ENCODE peak calls at places on chromosomes 7 and 10, in four cellular contexts. B is breast epithelium; D is GM23338; I is CD8-positive, alpha-beta T cell. T is an unnamed sample.

GRCh38 chr7:50212666-50213621 is 91.6 kb upstream of the IKZF1 start:
- DNase-seq in D (no peak), B (no peak), I (no peak), T (no peak)

GRCh38 chr10:84348431-84348830 is 20.0 kb downstream of the CCSER2 start:
- DNase-seq in B (no peak), D (no peak), I (no peak), T (no peak)

GRCh38 chr10:75430000-75430763 is 1.2 kb upstream of the LRMDA start:
- DNase-seq in B (no peak), I (no peak), D (peak; percentile 73), T (no peak)

GRCh38 chr7:5549096-5549896 is 125.7 kb upstream of the TNRC18 start:
- DNase-seq in B (no peak), I (no peak), D (no peak), T (no peak)

GRCh38 chr10:24278519-24278889 is 69.6 kb downstream of the KIAA1217 start:
- DNase-seq in D (no peak), I (no peak), B (no peak), T (no peak)

GRCh38 chr7:11328309-11328708 is 354.6 kb downstream of the PHF14 start:
- DNase-seq in I (no peak), D (peak; percentile 20), B (no peak), T (no peak)

GRCh38 chr10:45418859-45419672 is 45.0 kb downstream of the ALOX5 start:
- DNase-seq in D (peak; percentile 79), I (peak; percentile 42), B (peak; percentile 41), T (no peak)

GRCh38 chr7:135353832-135354231 is 120.2 kb downstream of the STRA8 start:
- DNase-seq in B (no peak), D (no peak), I (no peak), T (no peak)

GRCh38 chr7:138491612-138492386 is 31.7 kb downstream of the TRIM24 start:
- DNase-seq in D (no peak), B (no peak), I (no peak), T (no peak)

GRCh38 chr7:151903249-151904032 is 26.5 kb upstream of the PRKAG2 start:
- DNase-seq in I (no peak), D (no peak), B (no peak), T (no peak)

GRCh38 chr7:74371381-74372059 is 82.2 kb upstream of the GTF2IRD1 start:
- DNase-seq in D (peak; percentile 91), I (no peak), B (no peak), T (no peak)

GRCh38 chr10:88687853-88688467 is 18.1 kb upstream of the LIPK start:
- DNase-seq in I (no peak), D (peak; percentile 46), B (no peak), T (no peak)

GRCh38 chr10:82591421-82591820 is 716.4 kb downstream of the NRG3 start:
- DNase-seq in B (no peak), I (no peak), D (no peak), T (no peak)
- TF ChIP-seq CTCF in B (no peak), I (no peak), D (no peak), T (no peak)

GRCh38 chr7:731440-732085 is 4.5 kb upstream of the PRKAR1B start:
- DNase-seq in B (no peak), D (no peak), I (no peak), T (no peak)

GRCh38 chr7:732556-732955 is 5.5 kb upstream of the PRKAR1B start:
- DNase-seq in D (no peak), B (no peak), I (no peak), T (no peak)

GRCh38 chr7:732094-732541 is 5.0 kb upstream of the PRKAR1B start:
- DNase-seq in D (peak; percentile 71), I (no peak), B (no peak), T (no peak)

GRCh38 chr7:734214-734613 is 7.1 kb upstream of the PRKAR1B start:
- DNase-seq in I (no peak), B (no peak), D (no peak), T (no peak)

GRCh38 chr7:734808-735207 is 7.7 kb upstream of the PRKAR1B start:
- DNase-seq in B (no peak), I (no peak), D (no peak), T (no peak)
- H3K36me3 ChIP-seq in B (no peaks in the 10 kb centered on the region), I (peaks cover 3% of the 10 kb centered on the region), D (peaks cover 3% of the 10 kb centered on the region), T (peaks cover 13% of the 10 kb centered on the region)

GRCh38 chr10:119308089-119308488 is 100.7 kb downstream of the GRK5 start:
- DNase-seq in D (no peak), B (no peak), I (no peak), T (no peak)

GRCh38 chr10:119304541-119304940 is 97.2 kb downstream of the GRK5 start:
- DNase-seq in D (no peak), I (no peak), B (no peak), T (no peak)

GRCh38 chr10:119305860-119306513 is 98.6 kb downstream of the GRK5 start:
- DNase-seq in B (peak; percentile 51), I (peak; percentile 74), D (no peak), T (peak; percentile 72)

GRCh38 chr10:119306964-119307363 is 99.6 kb downstream of the GRK5 start:
- DNase-seq in I (no peak), B (no peak), D (no peak), T (no peak)

DNA sequence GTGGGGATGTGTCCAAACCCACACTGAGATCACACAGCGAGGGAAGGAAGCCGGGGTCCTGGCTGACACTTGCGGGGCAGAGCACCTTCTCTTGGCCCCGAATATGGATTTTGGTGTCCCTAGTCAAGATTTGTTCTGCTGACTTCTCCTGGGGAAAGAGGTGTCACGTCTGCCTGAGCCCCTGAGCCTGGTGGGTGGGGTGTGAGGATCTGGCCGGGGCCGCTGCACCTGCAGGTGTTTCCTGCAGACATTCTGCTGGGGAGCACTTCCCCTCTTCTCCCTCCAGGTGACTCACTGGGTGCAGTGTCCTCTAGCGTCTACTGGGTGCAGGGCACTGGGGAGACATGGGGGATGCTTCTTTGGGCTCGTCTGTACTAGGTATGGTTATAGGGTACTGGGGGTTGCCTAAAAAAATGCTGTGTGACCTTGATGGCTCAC is 99.2 kb downstream of the GRK5 start:
- DNase-seq in D (no peak), I (peak; percentile 67), B (no peak), T (no peak)
- TF ChIP-seq CTCF in D (no peak), I (peak; percentile 59), B (no peak), T (no peak)

GRCh38 chr7:6590645-6591110 is 857 bp downstream of the INTS15 start:
- DNase-seq in B (no peak), I (no peak), D (peak; percentile 63), T (no peak)
- H3K36me3 ChIP-seq in B (no peaks in the 10 kb centered on the region), I (peaks cover 30% of the 10 kb centered on the region), D (peaks cover 16% of the 10 kb centered on the region), T (peaks cover 17% of the 10 kb centered on the region)